ENCODE peak calls at places on chromosomes 16 and 17, in nine cellular contexts. S is GM12892, X is neural progenitor cell, O is dorsolateral prefrontal cortex, K is lung, U is NCI-H460, J is cerebellar cortex, D is T follicular helper cell, Q is NCI-H774. Y is an unnamed sample.
A peak's percentile ranks its signal among the peaks of the same experiment; 100 is the strongest.

GRCh38 chr17:82900741-82901140 is 60.9 kb upstream of the ZNF750 start:
- DNase-seq in D (no peak), S (no peak), O (no peak), Q (no peak), K (no peak), X (no peak), J (no peak), U (no peak), Y (no peak)

GRCh38 chr16:89691986-89692569 is 5.6 kb downstream of the CDK10 start:
- DNase-seq in S (no peak), D (no peak), Q (no peak), O (no peak), U (no peak), J (no peak), K (no peak), X (no peak), Y (no peak)

GRCh38 chr16:12413393-12413792 is 390.3 kb downstream of the CPPED1 start:
- DNase-seq in U (no peak), D (no peak), Q (no peak), X (no peak), O (no peak), J (no peak), K (no peak), S (no peak), Y (no peak)

GRCh38 chr17:75110307-75110937 is 653 bp downstream of the ARMC7 start:
- DNase-seq in K (no peak), X (peak; percentile 45), U (no peak), Q (peak; percentile 29), S (no peak), D (no peak), O (no peak), J (no peak), Y (peak; percentile 62)

GRCh38 chr16:58970775-58971174 is 236.7 kb upstream of the GOT2 start:
- DNase-seq in X (no peak), K (no peak), D (no peak), Q (no peak), J (no peak), U (no peak), O (no peak), S (no peak), Y (no peak)

GRCh38 chr17:11644265-11645212 is 46.3 kb downstream of the DNAH9 start:
- DNase-seq in J (peak; percentile 54), D (peak; percentile 9), U (peak; percentile 69), X (peak; percentile 85), S (peak; percentile 13), O (peak; percentile 61), K (peak; percentile 75), Q (peak; percentile 31), Y (peak; percentile 36)

GRCh38 chr17:2924211-2924610 is 128.0 kb downstream of the RAP1GAP2 start:
- DNase-seq in X (peak; percentile 48), S (no peak), K (no peak), J (no peak), O (no peak), D (no peak), Q (no peak), U (no peak), Y (no peak)

GRCh38 chr16:50570808-50571598 is 22.8 kb downstream of the NKD1 start:
- DNase-seq in U (no peak), S (no peak), D (no peak), X (no peak), Q (no peak), K (no peak), O (no peak), J (no peak), Y (no peak)

GRCh38 chr17:39867084-39867890 is 715 bp upstream of the ZPBP2 start:
- DNase-seq in D (peak; percentile 59), K (no peak), S (peak; percentile 30), O (no peak), U (no peak), J (no peak), X (no peak), Q (no peak), Y (no peak)

GRCh38 chr16:22370038-22370541 is 4.3 kb downstream of the CDR2 start:
- DNase-seq in D (no peak), X (no peak), S (no peak), K (no peak), J (no peak), O (no peak), U (no peak), Q (no peak), Y (no peak)

GRCh38 chr16:11835891-11836652 is 15.3 kb downstream of the RSL1D1 start:
- DNase-seq in U (no peak), D (no peak), Q (no peak), O (no peak), J (peak; percentile 85), X (no peak), S (no peak), K (no peak), Y (no peak)

GRCh38 chr16:88491001-88491559 is 38.0 kb downstream of the ZFPM1 start:
- DNase-seq in K (no peak), X (no peak), U (no peak), J (no peak), O (no peak), D (no peak), Q (no peak), S (no peak), Y (no peak)

GRCh38 chr17:18015603-18016002 is 23.4 kb downstream of the ATPAF2 start:
- DNase-seq in U (no peak), D (no peak), K (no peak), Q (no peak), S (no peak), J (no peak), X (no peak), O (no peak), Y (no peak)

GRCh38 chr17:17641621-17642409 is 39.4 kb upstream of the RAI1 start:
- DNase-seq in D (peak; percentile 70), U (peak; percentile 80), X (peak; percentile 79), Q (peak; percentile 37), K (peak; percentile 79), S (peak; percentile 49), J (peak; percentile 90), O (peak; percentile 76), Y (peak; percentile 70)

GRCh38 chr16:85029981-85030381 is 2.4 kb downstream of the KIAA0513 start:
- DNase-seq in S (no peak), K (no peak), O (no peak), X (no peak), D (no peak), Q (no peak), U (no peak), J (peak; percentile 20), Y (no peak)

GRCh38 chr16:85089485-85089884 is 22.8 kb downstream of the CIBAR2 start:
- DNase-seq in D (no peak), S (no peak), O (no peak), Q (no peak), X (no peak), K (peak; percentile 46), U (no peak), J (no peak), Y (no peak)

GRCh38 chr16:66894948-66895696 is 14.8 kb downstream of the PDP2 start:
- DNase-seq in S (peak; percentile 46), U (peak; percentile 85), Q (no peak), D (peak; percentile 26), K (peak; percentile 72), O (peak; percentile 83), J (peak; percentile 93), X (peak; percentile 79), Y (peak; percentile 58)

GRCh38 chr16:87784812-87785211 is 19.0 kb upstream of the KLHDC4 start:
- DNase-seq in X (peak; percentile 22), U (no peak), J (no peak), O (no peak), Q (no peak), S (no peak), K (no peak), D (no peak), Y (no peak)

GRCh38 chr17:43636446-43636845 is 25.3 kb downstream of the MEOX1 start:
- DNase-seq in K (no peak), U (no peak), J (no peak), Q (no peak), O (no peak), D (no peak), S (no peak), X (no peak), Y (no peak)

GRCh38 chr17:4307179-4307930 is 43.6 kb upstream of the ANKFY1 start:
- DNase-seq in K (no peak), U (no peak), D (no peak), X (no peak), O (no peak), S (no peak), J (no peak), Q (no peak), Y (no peak)

GRCh38 chr17:41773731-41774193 is 12.7 kb downstream of the JUP start:
- DNase-seq in S (no peak), D (no peak), O (peak; percentile 41), J (no peak), U (no peak), K (no peak), X (no peak), Q (no peak), Y (no peak)

GRCh38 chr16:89582614-89583196 is 7.1 kb downstream of the CPNE7 start:
- DNase-seq in S (no peak), U (no peak), X (no peak), J (no peak), O (no peak), Q (no peak), D (no peak), K (no peak), Y (no peak)

GRCh38 chr16:66845791-66846221 is 1.6 kb downstream of the CA7 start:
- DNase-seq in Q (no peak), X (no peak), O (peak; percentile 81), K (no peak), J (no peak), U (no peak), S (no peak), D (no peak), Y (no peak)

GRCh38 chr17:77451894-77452852 is 311.4 kb downstream of the SEC14L1 start:
- DNase-seq in S (no peak), O (peak; percentile 83), D (no peak), X (peak; percentile 86), J (peak; percentile 78), K (no peak), U (no peak), Q (no peak), Y (no peak)

GRCh38 chr17:82055965-82056728 is 4.4 kb downstream of the GPS1 start:
- DNase-seq in O (no peak), X (no peak), J (no peak), D (no peak), Q (no peak), K (no peak), S (no peak), U (no peak), Y (no peak)

GRCh38 chr16:27436921-27437650 is 35.1 kb downstream of the IL21R start:
- DNase-seq in O (peak; percentile 23), S (no peak), D (no peak), Q (no peak), X (no peak), U (no peak), K (no peak), J (no peak), Y (no peak)

GRCh38 chr16:67279296-67280089 is at the start of gene PLEKHG4:
- DNase-seq in U (peak; percentile 82), K (peak; percentile 76), J (peak; percentile 27), S (peak; percentile 98), X (peak; percentile 86), O (no peak), D (peak; percentile 63), Q (peak; percentile 64), Y (peak; percentile 93)

GRCh38 chr17:46733837-46734516 is 84.5 kb downstream of the WNT3 start:
- DNase-seq in O (no peak), D (no peak), U (no peak), Q (no peak), K (no peak), J (no peak), S (no peak), X (no peak), Y (no peak)

GRCh38 chr16:25838724-25839186 is 147.0 kb downstream of the HS3ST4 start:
- DNase-seq in S (peak; percentile 2), K (no peak), D (no peak), J (peak; percentile 78), U (peak; percentile 44), O (no peak), Q (peak; percentile 21), X (peak; percentile 86), Y (peak; percentile 48)